ENCODE peak calls at places on chromosome 19, in nine cellular contexts. J, X, Y, D, T, P, Z, U and Q are unnamed samples.

GRCh38 chr19:40237791-40238190 is 11.3 kb upstream of the CCNP start:
- DNase-seq in J (no peak), X (no peak), Y (no peak), D (no peak), T (no peak), P (no peak), Z (no peak), U (no peak), Q (no peak)

GRCh38 chr19:53906211-53907192 is 2.6 kb upstream of the CACNG7 start:
- DNase-seq in J (no peak), X (no peak), Y (peak), D (peak), T (peak), P (no peak), Z (no peak), U (no peak), Q (no peak)

GRCh38 chr19:33806434-33806881 is 9.8 kb downstream of the KCTD15 start:
- DNase-seq in J (no peak), X (no peak), Y (no peak), D (peak), T (no peak), P (no peak), Z (no peak), U (no peak), Q (no peak)

GRCh38 chr19:35165200-35166058 is 10.9 kb downstream of the FXYD5 start:
- DNase-seq in J (no peak), X (no peak), Y (no peak), D (peak), T (no peak), P (no peak), Z (no peak), U (no peak), Q (no peak)

GRCh38 chr19:33871605-33872004 is 74.9 kb downstream of the KCTD15 start:
- DNase-seq in J (no peak), X (no peak), Y (no peak), D (no peak), T (no peak), P (no peak), Z (no peak), U (no peak), Q (no peak)

GRCh38 chr19:17576758-17577532 is 21.5 kb downstream of the COLGALT1 start:
- DNase-seq in J (no peak), X (peak), Y (peak), D (peak), T (no peak), P (peak), Z (no peak), U (peak), Q (no peak)

GRCh38 chr19:38842439-38843174 is 7.2 kb downstream of the HNRNPL start:
- DNase-seq in J (no peak), X (no peak), Y (no peak), D (peak), T (peak), P (no peak), Z (no peak), U (no peak), Q (no peak)

GRCh38 chr19:23055946-23056345 is 53.0 kb upstream of the ZNF728 start:
- DNase-seq in J (no peak), X (no peak), Y (no peak), D (no peak), T (no peak), P (no peak), Z (no peak), U (no peak), Q (no peak)

GRCh38 chr19:10855879-10856522 is 7.8 kb downstream of the C19orf38 start:
- DNase-seq in J (no peak), X (no peak), Y (peak), D (no peak), T (no peak), P (no peak), Z (no peak), U (no peak), Q (no peak)

GRCh38 chr19:10334340-10335148 is 1.2 kb upstream of the RAVER1 start:
- DNase-seq in J (peak), X (peak), Y (peak), D (peak), T (no peak), P (peak), Z (peak), U (peak), Q (peak)

GRCh38 chr19:10283786-10284540 is 2.8 kb upstream of the ICAM4 start:
- DNase-seq in J (no peak), X (no peak), Y (no peak), D (no peak), T (no peak), P (no peak), Z (no peak), U (no peak), Q (no peak)

GRCh38 chr19:36046443-36047050 is 7.5 kb downstream of the THAP8 start:
- DNase-seq in J (no peak), X (no peak), Y (peak), D (no peak), T (no peak), P (no peak), Z (no peak), U (no peak), Q (no peak)

GRCh38 chr19:12052571-12053169 is at the start of gene ZNF878:
- DNase-seq in J (peak), X (peak), Y (peak), D (peak), T (peak), P (peak), Z (peak), U (peak), Q (peak)

DNA sequence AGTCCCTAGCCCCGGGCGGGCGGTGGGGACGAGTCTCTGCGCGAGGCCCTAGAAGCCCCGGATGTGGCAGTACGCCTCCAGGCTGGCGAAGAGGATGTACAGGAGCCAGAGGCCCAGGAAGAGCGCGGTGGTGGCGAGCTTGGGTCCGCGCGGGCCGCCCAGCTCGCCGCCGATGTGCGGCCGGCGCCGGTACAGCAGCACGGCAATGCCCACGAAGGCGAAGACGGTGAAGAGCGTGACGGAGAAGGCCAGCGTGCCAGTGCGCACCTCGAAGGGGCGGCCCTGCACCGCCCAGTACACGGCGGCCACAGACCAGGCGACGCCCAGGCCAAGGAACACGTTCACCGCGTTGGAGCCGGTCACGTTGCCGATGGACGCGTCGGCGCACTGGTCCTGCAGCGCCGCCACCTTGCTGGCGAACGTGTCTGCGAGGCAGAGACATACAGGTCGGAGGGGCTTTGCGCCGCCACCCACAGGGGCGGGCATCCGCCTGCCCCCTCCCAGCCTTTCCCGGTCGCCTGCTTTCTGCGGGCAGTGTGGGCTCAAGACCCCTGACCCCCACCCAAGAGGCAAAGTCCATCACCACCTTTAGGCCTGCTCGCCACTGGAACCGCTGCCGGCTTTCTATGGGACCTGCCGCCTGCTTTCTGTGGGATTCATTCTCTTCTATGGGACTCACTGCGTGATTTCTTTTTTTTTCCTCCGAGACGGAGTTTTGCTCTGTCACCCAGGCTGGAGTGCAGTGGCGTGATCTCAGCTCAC is 10.9 kb upstream of the MEIS3 start:
- DNase-seq in J (no peak), X (peak), Y (peak), D (peak), T (no peak), P (no peak), Z (no peak), U (no peak), Q (peak)
- TF ChIP-seq CTCF in J (no peak), X (no peak), Y (no peak), D (peak), T (no peak), P (peak), Z (peak), U (no peak), Q (peak)

DNA sequence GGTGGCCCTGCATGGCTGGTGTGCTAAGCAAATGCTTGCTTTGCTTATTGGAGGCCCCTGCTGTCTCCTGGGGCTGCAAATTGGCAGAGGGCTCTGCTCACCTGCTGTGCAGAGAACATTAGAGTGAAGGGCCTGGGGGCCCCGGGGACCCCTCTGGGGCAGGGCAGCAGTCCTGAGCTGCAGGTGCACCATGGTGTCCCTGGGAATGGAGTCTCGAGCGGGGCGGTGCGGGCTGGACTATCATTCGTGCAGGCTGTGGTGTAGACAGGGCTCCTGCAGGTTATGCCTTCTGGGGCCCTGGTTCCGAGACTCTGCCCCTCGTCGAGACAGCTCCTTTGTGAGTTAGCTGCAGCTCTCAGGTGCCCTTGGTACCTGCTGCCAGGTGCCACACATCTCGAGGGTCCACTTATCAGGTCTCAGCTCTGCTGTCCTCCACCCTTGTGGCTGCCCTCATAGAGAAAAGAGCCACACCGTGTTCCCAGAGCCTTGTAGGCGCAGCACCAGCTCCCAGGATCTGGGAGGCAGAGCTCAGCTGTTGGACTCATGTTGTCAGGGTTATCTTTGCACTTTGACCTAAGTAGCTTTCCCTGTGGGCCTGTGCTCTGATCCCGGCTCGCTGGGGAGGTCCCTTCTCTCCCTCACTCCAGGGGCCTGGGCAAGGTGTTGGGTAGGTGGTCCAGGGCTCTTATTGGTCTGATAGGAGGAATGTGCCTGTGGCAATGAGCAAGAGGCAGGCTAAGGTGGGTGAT is 58.0 kb upstream of the ZNF536 start:
- DNase-seq in J (no peak), X (no peak), Y (no peak), D (no peak), T (no peak), P (no peak), Z (no peak), U (no peak), Q (no peak)
- TF ChIP-seq CTCF in J (no peak), X (no peak), Y (no peak), D (no peak), T (no peak), P (no peak), Z (no peak), U (no peak), Q (no peak)

DNA sequence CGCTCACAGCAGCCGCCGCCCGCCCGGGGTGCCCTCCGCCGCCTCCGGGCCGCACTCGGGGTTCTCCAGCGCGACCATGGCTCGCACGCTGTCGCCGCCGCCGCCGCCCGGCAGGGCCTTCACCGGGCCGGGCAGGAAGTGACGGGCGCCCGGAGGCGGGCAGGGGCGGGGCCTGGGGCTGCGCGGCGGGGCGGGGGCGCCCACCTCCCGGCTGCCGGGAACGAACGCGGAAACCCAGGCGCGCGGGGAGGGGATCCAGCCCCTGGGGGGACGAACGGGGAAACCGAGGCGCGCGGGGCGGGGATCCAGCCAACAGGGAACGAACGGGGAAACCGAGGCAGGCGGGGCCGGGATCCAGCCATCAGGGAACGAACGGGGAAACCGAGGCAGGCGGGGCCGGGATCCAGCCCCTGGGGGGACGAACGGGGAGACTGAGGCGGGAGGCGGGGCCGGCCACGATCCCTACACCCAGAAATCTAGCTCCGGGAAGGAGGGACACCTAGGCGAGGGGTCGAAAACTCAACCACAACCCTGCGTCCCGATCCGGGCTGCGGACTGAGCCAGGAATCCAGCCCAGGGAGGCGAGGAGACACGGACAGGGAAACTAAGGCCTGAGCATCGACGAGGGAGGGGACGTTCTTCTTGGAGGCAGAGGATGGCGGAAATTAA is at the start of gene R3HDM4:
- DNase-seq in J (no peak), X (no peak), Y (peak), D (peak), T (peak), P (peak), Z (peak), U (peak), Q (no peak)
- TF ChIP-seq CTCF in J (no peak), X (no peak), Y (no peak), D (no peak), T (no peak), P (no peak), Z (no peak), U (no peak), Q (no peak)

DNA sequence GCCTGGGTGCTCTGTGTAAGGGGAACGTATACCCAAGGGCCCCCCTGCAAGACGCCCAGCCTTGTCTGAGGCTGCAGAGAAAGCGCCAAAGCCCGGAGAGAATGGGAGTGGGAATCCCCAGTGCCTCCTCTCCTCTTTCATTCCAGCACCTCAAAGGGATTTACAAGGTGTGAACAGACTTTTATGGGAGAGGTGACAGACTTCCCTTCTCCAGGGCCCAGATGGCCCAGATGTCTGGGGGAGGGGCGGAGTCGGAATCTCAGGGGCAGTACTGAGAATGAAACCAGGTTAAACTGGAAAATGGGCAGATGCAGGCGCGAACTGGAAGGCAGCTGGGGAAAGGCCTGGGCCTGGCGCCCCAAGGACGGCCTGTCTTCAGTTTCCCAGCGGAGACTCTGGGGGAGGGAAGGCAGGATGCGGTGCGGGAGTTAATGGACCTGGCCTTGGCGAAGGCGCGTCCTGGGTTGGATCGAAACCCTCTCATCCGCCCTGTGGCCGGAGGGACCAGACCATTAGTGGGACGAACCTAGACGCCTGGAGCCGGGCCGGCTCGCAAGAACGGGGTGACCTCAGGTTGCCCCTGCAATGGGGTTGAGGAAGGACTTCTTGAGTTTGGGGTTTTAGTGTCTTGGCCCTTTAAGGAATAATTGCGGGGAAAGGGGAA is 622 bp upstream of the TRIP10 start:
- DNase-seq in J (no peak), X (no peak), Y (peak), D (peak), T (no peak), P (peak), Z (no peak), U (peak), Q (no peak)
- TF ChIP-seq CTCF in J (peak), X (no peak), Y (no peak), D (no peak), T (peak), P (no peak), Z (no peak), U (no peak), Q (peak)

DNA sequence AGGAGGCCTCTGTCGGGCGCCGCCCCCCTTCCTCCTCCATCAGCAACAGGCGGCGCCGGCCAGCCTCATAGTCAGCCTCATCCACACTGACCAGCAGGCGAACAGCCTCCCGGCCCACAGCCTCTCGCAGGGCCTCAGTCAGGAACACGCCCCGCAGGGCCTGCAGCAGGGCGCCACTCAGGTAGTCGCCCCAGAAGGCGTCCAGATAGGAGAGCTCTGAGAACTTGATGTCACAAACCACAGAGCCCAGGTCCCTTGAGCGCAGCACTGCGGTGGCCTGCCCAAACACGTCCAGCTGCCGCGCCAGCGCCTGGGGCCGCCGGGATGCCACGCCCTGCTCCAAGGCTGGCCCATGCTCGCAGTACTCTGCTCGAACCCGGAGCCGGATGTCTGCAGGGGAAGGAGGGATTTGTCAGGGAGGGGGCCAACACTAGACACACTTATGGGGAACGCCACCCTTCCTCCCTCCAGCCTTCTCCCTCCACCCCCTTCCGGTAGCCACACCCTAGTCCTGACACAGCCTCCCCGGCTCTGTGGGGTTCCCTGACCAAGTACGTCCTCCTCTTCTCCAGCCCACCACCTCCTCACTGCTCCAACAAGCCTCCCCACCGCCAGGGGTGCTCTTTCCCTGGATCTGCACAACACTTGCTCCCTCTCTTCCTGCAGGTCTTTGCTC is 17.9 kb downstream of the DEDD2 start:
- DNase-seq in J (no peak), X (no peak), Y (peak), D (peak), T (peak), P (no peak), Z (no peak), U (no peak), Q (no peak)
- TF ChIP-seq CTCF in J (no peak), X (no peak), Y (peak), D (peak), T (peak), P (no peak), Z (no peak), U (no peak), Q (no peak)

DNA sequence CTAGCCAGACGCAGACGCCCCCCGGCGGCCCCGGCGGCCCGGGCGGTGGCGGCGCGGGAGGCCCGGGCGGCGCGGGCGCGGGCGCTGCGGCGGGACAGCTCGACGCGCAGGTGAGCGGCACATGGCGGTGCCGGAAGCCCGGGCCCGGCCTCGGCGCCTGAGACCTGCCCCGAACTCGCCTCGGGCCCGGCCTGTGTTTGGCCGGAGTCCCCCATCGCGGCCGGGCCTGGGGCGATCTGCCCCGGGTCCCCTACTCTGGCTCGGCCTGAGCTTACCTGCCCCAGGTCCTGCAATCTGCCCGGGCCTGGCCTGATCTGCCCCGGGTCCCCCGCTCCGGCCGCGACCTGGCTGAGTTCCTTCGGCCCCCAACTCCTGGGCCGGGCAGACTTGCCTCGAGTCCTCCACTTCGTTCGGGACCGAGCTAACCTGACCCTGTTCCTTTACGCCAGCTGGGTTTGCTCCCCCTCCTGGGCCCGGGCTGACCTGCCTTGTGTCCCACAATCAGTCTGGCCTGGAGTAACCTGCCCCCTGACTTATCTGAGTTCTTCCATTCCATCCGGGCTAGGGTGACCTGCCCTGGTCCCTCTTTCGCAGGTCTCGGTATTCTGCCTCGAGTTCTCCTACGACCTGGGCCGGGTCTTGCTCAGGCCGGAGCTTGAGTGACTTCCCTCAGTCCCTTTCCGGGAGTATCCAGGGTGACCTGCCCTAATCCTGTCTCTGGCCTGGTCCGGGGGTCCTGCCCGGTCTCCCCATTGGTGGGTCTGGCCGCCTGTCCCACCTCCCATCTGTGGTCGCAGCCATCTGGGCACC is 777 bp downstream of the UPF1 start:
- DNase-seq in J (no peak), X (no peak), Y (peak), D (no peak), T (peak), P (no peak), Z (no peak), U (peak), Q (peak)
- TF ChIP-seq CTCF in J (no peak), X (peak), Y (peak), D (no peak), T (no peak), P (no peak), Z (no peak), U (no peak), Q (peak)

GRCh38 chr19:44582581-44583265 is 30.6 kb upstream of the IGSF23 start:
- DNase-seq in J (no peak), X (no peak), Y (peak), D (peak), T (no peak), P (no peak), Z (no peak), U (no peak), Q (peak)

GRCh38 chr19:44587863-44588752 is 25.3 kb upstream of the IGSF23 start:
- DNase-seq in J (no peak), X (peak), Y (no peak), D (no peak), T (no peak), P (no peak), Z (no peak), U (no peak), Q (peak)

GRCh38 chr19:44588753-44589112 is 24.6 kb upstream of the IGSF23 start:
- DNase-seq in J (no peak), X (no peak), Y (no peak), D (no peak), T (no peak), P (no peak), Z (no peak), U (no peak), Q (no peak)

GRCh38 chr19:44581288-44581687 is 32.1 kb upstream of the IGSF23 start:
- DNase-seq in J (no peak), X (no peak), Y (no peak), D (no peak), T (no peak), P (no peak), Z (no peak), U (no peak), Q (no peak)

GRCh38 chr19:44585371-44586141 is 27.8 kb upstream of the IGSF23 start:
- DNase-seq in J (no peak), X (peak), Y (no peak), D (no peak), T (no peak), P (no peak), Z (no peak), U (no peak), Q (peak)
- TF ChIP-seq CTCF in J (no peak), X (no peak), Y (no peak), D (peak), T (no peak), P (no peak), Z (no peak), U (no peak), Q (peak)